ENCODE peak calls at places on chromosomes 13 and 19, in ten cellular contexts. A, P, M, D, G, F, Y, J, X and W are unnamed samples.

GRCh38 chr13:57253551-57253950 is 86.6 kb downstream of the PRR20E start:
- DNase-seq in A (no peak), P (no peak), M (no peak), D (no peak), G (no peak), F (no peak), Y (no peak), J (no peak), X (no peak), W (no peak)

GRCh38 chr19:17109962-17110598 is 34.5 kb downstream of the MYO9B start:
- DNase-seq in A (no peak), P (no peak), M (no peak), D (no peak), G (peak; percentile 52), F (no peak), Y (no peak), J (peak; percentile 58), X (no peak), W (no peak)

GRCh38 chr19:12364391-12365093 is 941 bp downstream of the ZNF442 start:
- DNase-seq in A (peak; percentile 28), P (peak; percentile 51), M (peak; percentile 20), D (no peak), G (peak; percentile 20), F (no peak), Y (no peak), J (no peak), X (no peak), W (no peak)

GRCh38 chr19:31533114-31533513 is 183.9 kb upstream of the TSHZ3 start:
- DNase-seq in A (no peak), P (no peak), M (no peak), D (no peak), G (no peak), F (no peak), Y (no peak), J (no peak), X (no peak), W (peak; percentile 17)

GRCh38 chr19:1790054-1790762 is 21.9 kb downstream of the ATP8B3 start:
- DNase-seq in A (no peak), P (no peak), M (no peak), D (no peak), G (no peak), F (no peak), Y (no peak), J (no peak), X (no peak), W (no peak)

GRCh38 chr13:34657716-34658115 is 284.4 kb upstream of the NBEA start:
- DNase-seq in A (peak; percentile 63), P (no peak), M (no peak), D (no peak), G (no peak), F (no peak), Y (peak; percentile 4), J (no peak), X (no peak), W (no peak)

GRCh38 chr19:690203-690602 is 5.0 kb downstream of the PRSS57 start:
- DNase-seq in A (no peak), P (no peak), M (no peak), D (no peak), G (no peak), F (no peak), Y (no peak), J (no peak), X (no peak), W (no peak)

GRCh38 chr19:1473056-1473400 is 6.0 kb downstream of the C19orf25 start:
- DNase-seq in A (no peak), P (no peak), M (no peak), D (no peak), G (no peak), F (no peak), Y (no peak), J (no peak), X (no peak), W (no peak)

GRCh38 chr13:44283598-44283997 is 90.0 kb upstream of the SERP2 start:
- DNase-seq in A (no peak), P (no peak), M (no peak), D (no peak), G (no peak), F (no peak), Y (no peak), J (no peak), X (no peak), W (no peak)

GRCh38 chr13:48138270-48138669 is 43.4 kb upstream of the MED4 start:
- DNase-seq in A (no peak), P (no peak), M (no peak), D (no peak), G (no peak), F (no peak), Y (no peak), J (no peak), X (no peak), W (no peak)

GRCh38 chr19:6723108-6723618 is 2.7 kb upstream of the C3 start:
- DNase-seq in A (peak; percentile 48), P (no peak), M (no peak), D (no peak), G (no peak), F (no peak), Y (no peak), J (peak; percentile 69), X (no peak), W (no peak)
- TF ChIP-seq CTCF in A (no peak), P (no peak), M (no peak), D (no peak), G (no peak), F (no peak), Y (no peak), J (no peak), X (no peak), W (no peak)

DNA sequence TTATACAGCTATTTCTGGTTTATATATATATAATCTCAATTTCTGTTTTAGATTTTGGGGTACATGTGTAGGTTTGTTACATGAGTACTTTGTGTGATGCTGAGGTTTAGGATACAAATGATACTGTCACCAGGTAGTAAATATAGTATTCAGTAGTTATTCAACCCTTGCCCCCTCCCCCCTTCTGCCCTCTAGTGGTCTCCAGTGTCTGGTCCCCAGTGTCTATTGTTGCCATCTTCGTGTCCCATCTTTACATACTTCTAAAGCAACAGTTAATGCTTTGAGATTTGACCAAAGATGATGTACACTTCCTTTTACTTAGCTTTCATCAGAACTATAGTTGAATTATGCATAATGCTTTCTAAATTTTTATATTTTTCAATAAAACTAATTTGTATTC is 1623.4 kb upstream of the PRR20A start:
- DNase-seq in A (no peak), P (no peak), M (peak; percentile 16), D (no peak), G (no peak), F (no peak), Y (no peak), J (no peak), X (no peak), W (no peak)
- TF ChIP-seq CTCF in A (no peak), P (no peak), M (peak; percentile 58), D (no peak), G (no peak), F (peak; percentile 48), Y (no peak), J (no peak), X (no peak), W (peak; percentile 31)

GRCh38 chr13:30105381-30105780 is 202.0 kb downstream of the KATNAL1 start:
- DNase-seq in A (no peak), P (no peak), M (no peak), D (no peak), G (no peak), F (no peak), Y (no peak), J (no peak), X (no peak), W (no peak)
- TF ChIP-seq CTCF in A (no peak), P (no peak), M (no peak), D (no peak), G (no peak), F (peak; percentile 13), Y (no peak), J (no peak), X (no peak), W (no peak)

DNA sequence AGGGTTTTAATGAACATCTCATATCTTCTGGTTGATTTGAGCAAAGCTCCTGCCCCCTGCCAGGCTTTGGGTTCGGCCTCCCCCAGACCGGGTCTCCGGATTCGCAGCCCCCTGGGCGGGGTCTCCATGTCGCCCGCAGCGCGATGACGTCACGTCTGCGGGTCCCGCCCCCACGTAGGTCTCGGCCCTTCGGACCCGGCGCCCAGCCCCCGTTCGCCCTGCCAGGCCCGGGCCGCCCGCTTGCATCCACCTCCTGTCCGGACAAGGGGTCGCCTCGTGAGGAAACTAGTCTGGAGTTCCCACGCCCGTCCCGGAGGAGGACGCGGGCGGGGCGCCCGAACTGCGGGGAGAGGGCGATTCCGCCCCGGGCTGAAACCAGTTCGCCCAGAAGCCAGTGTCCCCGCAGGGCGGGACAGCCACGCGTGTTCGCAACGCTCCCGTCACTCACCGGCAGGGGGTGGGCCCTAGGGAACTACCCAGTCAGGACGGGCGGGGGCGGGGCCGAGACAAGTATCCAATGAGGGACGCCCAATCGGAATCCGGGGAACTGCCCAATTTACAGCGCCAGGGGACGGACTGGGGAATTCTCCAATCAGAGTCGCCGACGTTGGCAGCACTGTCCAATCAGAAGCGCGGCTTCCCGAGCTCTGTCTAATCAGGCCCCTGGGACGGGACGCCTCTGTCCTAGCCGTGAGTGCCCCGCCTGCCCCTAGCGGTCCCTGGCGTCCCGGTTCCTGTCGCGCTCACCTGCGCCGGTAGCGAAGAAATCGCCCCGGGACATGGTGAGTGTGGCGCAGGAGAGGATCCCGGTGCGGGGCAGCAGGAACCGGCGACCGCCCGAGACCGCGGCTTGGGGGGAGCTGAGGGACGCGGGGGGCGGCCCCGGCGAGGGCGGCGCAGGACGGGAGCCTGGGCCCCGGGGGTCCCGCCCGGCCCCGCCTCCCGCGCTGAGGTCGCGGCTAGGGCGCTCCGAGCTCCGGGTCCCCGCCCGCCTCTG is at the start of gene ZNF555:
- DNase-seq in A (peak; percentile 99), P (peak; percentile 98), M (peak; percentile 95), D (peak; percentile 98), G (peak; percentile 100), F (peak; percentile 98), Y (peak; percentile 93), J (peak; percentile 100), X (peak; percentile 97), W (peak; percentile 99)
- TF ChIP-seq CTCF in A (peak; percentile 29), P (peak; percentile 72), M (peak; percentile 59), D (peak; percentile 32), G (peak; percentile 62), F (peak; percentile 61), Y (peak; percentile 60), J (peak; percentile 51), X (peak; percentile 76), W (peak; percentile 44)

GRCh38 chr13:19959141-19959830 is 759 bp downstream of the ZMYM2 start:
- DNase-seq in A (peak; percentile 52), P (peak; percentile 79), M (peak; percentile 45), D (no peak), G (peak; percentile 69), F (peak; percentile 39), Y (no peak), J (peak; percentile 62), X (peak; percentile 29), W (peak; percentile 87)
- TF ChIP-seq CTCF in A (peak; percentile 14), P (peak; percentile 33), M (no peak), D (peak; percentile 6), G (no peak), F (no peak), Y (peak; percentile 24), J (no peak), X (no peak), W (no peak)